ENCODE peak calls at places on chromosome 21, in four cellular contexts. J is BE2C, Y is MCF 10A, D is GM23338. I is an unnamed sample.

GRCh38 chr21:39660596-39660995 is 47.9 kb downstream of the B3GALT5 start:
- DNase-seq in D (no peak), Y (peak), J (no peak), I (peak)

GRCh38 chr21:27201197-27201596 is 234.3 kb upstream of the ADAMTS5 start:
- DNase-seq in D (no peak), J (no peak), Y (no peak), I (peak)

GRCh38 chr21:29376556-29376955 is 77.8 kb downstream of the BACH1 start:
- DNase-seq in J (peak), Y (peak), D (peak), I (peak)

GRCh38 chr21:42356036-42356435 is 5.2 kb upstream of the TFF2 start:
- DNase-seq in D (no peak), J (no peak), Y (no peak), I (no peak)

GRCh38 chr21:34914239-34914638 is 134.9 kb downstream of the RUNX1 start:
- DNase-seq in Y (no peak), J (no peak), D (no peak), I (no peak)

GRCh38 chr21:42319368-42319767 is 4.2 kb upstream of the TFF3 start:
- DNase-seq in J (no peak), D (no peak), Y (no peak), I (no peak)

GRCh38 chr21:15742052-15742451 is 12.3 kb downstream of the USP25 start:
- DNase-seq in D (no peak), Y (no peak), J (no peak), I (no peak)

GRCh38 chr21:33071878-33072306 is 2.0 kb downstream of the OLIG1 start:
- DNase-seq in Y (no peak), J (no peak), D (peak), I (peak)

GRCh38 chr21:16330340-16331319 is 600.8 kb downstream of the USP25 start:
- DNase-seq in Y (peak), J (peak), D (peak), I (peak)

GRCh38 chr21:17711896-17712295 is 99.2 kb upstream of the BTG3 start:
- DNase-seq in Y (peak), J (no peak), D (no peak), I (no peak)

GRCh38 chr21:36254106-36254941 is 65.7 kb upstream of the MORC3 start:
- DNase-seq in Y (no peak), J (no peak), D (peak), I (no peak)
- TF ChIP-seq CTCF in Y (no peak), J (no peak), D (no peak), I (no peak)

GRCh38 chr21:31502537-31503143 is 156.9 kb upstream of the SOD1 start:
- DNase-seq in J (no peak), D (no peak), Y (no peak), I (no peak)

GRCh38 chr21:31503467-31503866 is 156.0 kb upstream of the SOD1 start:
- DNase-seq in D (no peak), J (no peak), Y (no peak), I (no peak)

GRCh38 chr21:31501921-31502320 is 157.6 kb upstream of the SOD1 start:
- DNase-seq in D (no peak), J (no peak), Y (no peak), I (no peak)

GRCh38 chr21:31505975-31506374 is 153.5 kb upstream of the SOD1 start:
- DNase-seq in J (no peak), D (peak), Y (no peak), I (no peak)

DNA sequence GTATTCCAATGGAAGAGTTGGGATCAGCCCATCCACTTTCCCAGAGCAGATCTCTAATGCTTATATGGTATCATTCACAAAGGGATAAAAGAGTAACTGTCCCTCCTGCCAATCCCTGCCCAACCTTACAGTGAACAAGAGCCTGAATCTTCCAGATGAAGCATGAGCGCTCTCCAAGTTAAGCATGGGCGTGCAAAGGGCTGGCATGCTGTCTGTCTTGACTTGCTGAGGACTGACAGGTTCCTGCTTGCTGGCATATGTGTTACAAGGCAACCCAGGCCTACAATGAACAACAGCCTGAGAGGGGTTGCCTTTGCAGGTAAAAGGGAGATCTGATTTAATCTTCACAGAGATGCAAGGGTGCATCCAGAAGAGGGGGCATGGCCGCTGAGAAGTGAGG is 155.6 kb upstream of the SOD1 start:
- DNase-seq in Y (no peak), J (no peak), D (no peak), I (no peak)
- TF ChIP-seq CTCF in Y (no peak), J (no peak), D (no peak), I (no peak)

GRCh38 chr21:37119421-37120218 is 46.6 kb downstream of the TTC3 start:
- DNase-seq in Y (no peak), D (peak), J (no peak), I (peak)
- TF ChIP-seq CTCF in Y (no peak), D (peak), J (peak), I (no peak)

GRCh38 chr21:46153259-46154154 is 1.9 kb downstream of the FTCD start:
- DNase-seq in Y (peak), J (peak), D (peak), I (peak)
- TF ChIP-seq CTCF in Y (peak), J (peak), D (peak), I (peak)